ENCODE peak calls at places on chromosomes 5 and 9, in five cellular contexts. B is globus pallidus; M is CD8-positive, alpha-beta T cell; J is left cardiac atrium; A is HEK293T. Z is an unnamed sample.
A peak's percentile ranks its signal among the peaks of the same experiment; 100 is the strongest.

GRCh38 chr5:132100672-132101261 is 27.2 kb downstream of the CSF2 start:
- DNase-seq in B (no peak), M (no peak), J (no peak), A (no peak), Z (no peak)

GRCh38 chr9:76298497-76299144 is 95.6 kb downstream of the RFK start:
- DNase-seq in B (no peak), M (no peak), J (no peak), A (no peak), Z (no peak)

GRCh38 chr9:13956107-13956506 is 357.8 kb downstream of the NFIB start:
- DNase-seq in B (no peak), M (no peak), J (no peak), A (peak; percentile 35), Z (no peak)

GRCh38 chr5:57532513-57533497 is 50.2 kb upstream of the ACTBL2 start:
- DNase-seq in B (no peak), M (no peak), J (no peak), A (no peak), Z (no peak)

GRCh38 chr5:52824827-52825226 is 37.1 kb downstream of the ITGA1 start:
- DNase-seq in B (no peak), M (no peak), J (no peak), A (no peak), Z (no peak)

GRCh38 chr5:172235827-172236749 is 42.1 kb downstream of the EFCAB9 start:
- DNase-seq in B (no peak), M (no peak), J (no peak), A (no peak), Z (no peak)

GRCh38 chr9:34072410-34072809 is 23.7 kb upstream of the UBAP2 start:
- DNase-seq in B (no peak), M (no peak), J (no peak), A (no peak), Z (no peak)

GRCh38 chr5:144134181-144134827 is 36.2 kb downstream of the YIPF5 start:
- DNase-seq in B (no peak), M (no peak), J (no peak), A (no peak), Z (no peak)

GRCh38 chr9:98099346-98099745 is 19.7 kb downstream of the TRIM14 start:
- DNase-seq in B (no peak), M (peak; percentile 36), J (no peak), A (no peak), Z (no peak)

GRCh38 chr5:43209833-43210232 is 17.8 kb downstream of the NIM1K start:
- DNase-seq in B (no peak), M (no peak), J (no peak), A (no peak), Z (no peak)

GRCh38 chr5:44260793-44261192 is 128.4 kb downstream of the FGF10 start:
- DNase-seq in B (no peak), M (no peak), J (no peak), A (no peak), Z (no peak)

GRCh38 chr9:108784998-108785397 is 70.8 kb downstream of the ACTL7B start:
- DNase-seq in B (no peak), M (no peak), J (no peak), A (no peak), Z (no peak)

GRCh38 chr9:90847971-90848370 is 46.4 kb downstream of the SYK start:
- DNase-seq in B (no peak), M (no peak), J (no peak), A (no peak), Z (no peak)